ENCODE peak calls at places on chromosomes 6 and 20, in nine cellular contexts. J is ovary, S is tibial nerve, I is IMR-90, V is K562, B is HCT116, E is heart left ventricle, C is stomach, M is A549. Y is an unnamed sample.
A peak's percentile ranks its signal among the peaks of the same experiment; 100 is the strongest.

GRCh38 chr6:163741743-163742363 is 327.3 kb downstream of the QKI start:
- DNase-seq in E (no peak), S (no peak), I (no peak), B (no peak), V (peak; percentile 60), M (no peak), C (no peak), J (no peak), Y (no peak)

GRCh38 chr6:38673397-38674165 is 29.4 kb downstream of the GLO1 start:
- DNase-seq in E (no peak), J (no peak), I (no peak), S (no peak), B (no peak), V (peak; percentile 43), C (no peak), M (no peak), Y (no peak)

GRCh38 chr6:90764001-90764400 is 177.1 kb upstream of the MAP3K7 start:
- DNase-seq in V (no peak), B (no peak), C (no peak), I (peak; percentile 70), S (no peak), E (no peak), M (no peak), J (no peak), Y (no peak)

GRCh38 chr6:33251390-33252012 is 20.2 kb downstream of the VPS52 start:
- DNase-seq in C (no peak), E (no peak), M (no peak), S (no peak), I (peak; percentile 10), J (no peak), B (no peak), V (no peak), Y (no peak)

GRCh38 chr6:132919476-132919875 is 105.1 kb downstream of the RPS12 start:
- DNase-seq in I (peak; percentile 98), M (no peak), B (no peak), E (peak; percentile 43), V (no peak), S (peak; percentile 60), J (peak; percentile 71), C (peak; percentile 60), Y (no peak)

GRCh38 chr20:60389882-60390281 is 431.7 kb downstream of the CDH26 start:
- DNase-seq in B (no peak), M (no peak), V (no peak), E (no peak), J (no peak), S (no peak), C (no peak), I (no peak), Y (no peak)

GRCh38 chr6:47477497-47478232 is at the start of gene CD2AP:
- DNase-seq in C (peak; percentile 90), M (peak; percentile 73), V (peak; percentile 97), I (peak; percentile 74), S (peak; percentile 61), B (peak; percentile 80), J (peak; percentile 88), E (peak; percentile 88), Y (peak; percentile 86)

GRCh38 chr6:51753635-51754034 is 333.8 kb downstream of the PKHD1 start:
- DNase-seq in E (no peak), M (no peak), I (no peak), V (peak; percentile 38), S (no peak), J (no peak), B (no peak), C (peak; percentile 28), Y (peak; percentile 5)

GRCh38 chr6:12528581-12529363 is 187.8 kb upstream of the PHACTR1 start:
- DNase-seq in C (no peak), V (no peak), B (no peak), I (no peak), E (no peak), J (no peak), M (no peak), S (no peak), Y (no peak)

GRCh38 chr20:46316984-46317684 is 8.8 kb upstream of the CDH22 start:
- DNase-seq in C (no peak), J (no peak), M (no peak), I (no peak), V (no peak), S (no peak), E (no peak), B (no peak), Y (no peak)

GRCh38 chr6:133166706-133167105 is 74.5 kb upstream of the EYA4 start:
- DNase-seq in V (no peak), M (no peak), S (no peak), B (no peak), C (no peak), E (no peak), I (peak; percentile 20), J (no peak), Y (no peak)

GRCh38 chr6:36301085-36301658 is 31.3 kb downstream of the PNPLA1 start:
- DNase-seq in J (no peak), B (no peak), I (peak; percentile 6), C (no peak), V (no peak), S (no peak), E (no peak), M (no peak), Y (no peak)

GRCh38 chr6:84026721-84027164 is 6.8 kb upstream of the MRAP2 start:
- DNase-seq in V (no peak), J (no peak), E (no peak), B (no peak), S (no peak), C (no peak), I (no peak), M (no peak), Y (no peak)

GRCh38 chr6:32195902-32196681 is 3.6 kb upstream of the GPSM3 start:
- DNase-seq in S (peak; percentile 94), M (peak; percentile 53), C (peak; percentile 85), B (peak; percentile 73), J (peak; percentile 97), V (peak; percentile 90), E (peak; percentile 98), I (peak; percentile 88), Y (peak; percentile 77)
- TF ChIP-seq POLR2A in S (peak; percentile 99), M (peak; percentile 63), C (peak; percentile 96), B (peak; percentile 25), J (peak; percentile 100), V (peak; percentile 97), E (peak; percentile 94), I (peak; percentile 95), Y (peak; percentile 80)

DNA sequence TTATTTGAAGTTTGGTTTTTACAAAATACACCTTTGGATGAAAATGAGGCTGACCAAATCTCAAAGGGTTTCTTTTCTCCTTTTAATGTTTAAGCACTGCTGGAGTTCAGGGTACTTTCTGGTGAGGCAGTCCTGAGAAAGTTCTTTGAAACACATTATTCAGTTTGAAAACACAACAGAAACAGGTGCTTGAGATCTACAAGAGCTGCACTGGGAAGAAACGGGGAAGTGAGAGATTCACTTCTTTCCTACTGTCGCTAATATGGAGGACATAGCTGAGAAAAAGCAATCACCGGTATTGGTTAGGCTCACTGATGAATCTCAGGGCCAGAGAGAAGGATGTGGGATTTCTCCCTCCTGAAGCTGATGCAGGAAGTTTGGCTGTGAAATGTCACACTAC is 22.9 kb upstream of the TMEM170B start:
- DNase-seq in I (no peak), B (no peak), J (no peak), C (no peak), E (no peak), M (no peak), S (no peak), V (no peak), Y (no peak)
- TF ChIP-seq POLR2A in I (no peak), B (no peak), J (no peak), C (no peak), E (no peak), M (no peak), S (no peak), V (no peak), Y (no peak)

GRCh38 chr20:50438986-50439407 is 71.2 kb upstream of the PTPN1 start:
- DNase-seq in I (peak; percentile 91), E (no peak), M (peak; percentile 78), B (peak; percentile 81), S (no peak), V (peak; percentile 46), C (no peak), J (no peak), Y (peak; percentile 57)
- TF ChIP-seq POLR2A in I (no peak), E (no peak), M (no peak), B (no peak), S (no peak), V (no peak), C (no peak), J (no peak), Y (no peak)

DNA sequence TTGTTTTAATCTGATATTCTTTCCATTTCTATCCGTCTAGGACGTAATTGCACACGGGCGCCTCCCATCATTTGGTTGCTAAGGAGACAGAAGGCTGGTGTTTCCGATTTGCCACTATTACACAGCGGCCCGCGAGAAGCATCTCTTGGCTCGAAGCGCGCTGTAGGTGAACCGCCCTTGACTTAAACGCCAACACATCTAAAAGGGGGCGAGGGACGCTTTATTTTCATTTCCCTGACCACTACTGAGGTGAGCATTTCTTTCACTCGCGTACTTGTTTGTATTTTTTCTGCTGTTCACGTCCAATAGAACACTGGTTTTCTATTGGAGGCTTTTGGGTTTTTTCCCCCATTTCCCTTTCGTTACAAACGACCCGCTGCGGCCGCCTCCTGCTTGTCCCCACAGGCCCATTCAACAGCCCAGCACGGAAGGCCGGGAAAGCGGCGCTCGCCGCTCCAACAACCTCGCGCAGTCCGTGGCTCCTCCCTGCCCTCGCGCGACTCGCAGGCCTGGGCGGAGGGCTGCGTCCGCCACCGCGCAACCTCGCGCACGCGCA is 505 bp upstream of the WRNIP1 start:
- DNase-seq in E (peak; percentile 38), C (no peak), I (peak; percentile 70), V (peak; percentile 76), B (no peak), S (no peak), M (peak; percentile 47), J (peak; percentile 67), Y (peak; percentile 50)
- TF ChIP-seq POLR2A in E (no peak), C (no peak), I (peak; percentile 93), V (peak; percentile 91), B (peak; percentile 13), S (no peak), M (peak; percentile 79), J (peak; percentile 34), Y (peak; percentile 74)

DNA sequence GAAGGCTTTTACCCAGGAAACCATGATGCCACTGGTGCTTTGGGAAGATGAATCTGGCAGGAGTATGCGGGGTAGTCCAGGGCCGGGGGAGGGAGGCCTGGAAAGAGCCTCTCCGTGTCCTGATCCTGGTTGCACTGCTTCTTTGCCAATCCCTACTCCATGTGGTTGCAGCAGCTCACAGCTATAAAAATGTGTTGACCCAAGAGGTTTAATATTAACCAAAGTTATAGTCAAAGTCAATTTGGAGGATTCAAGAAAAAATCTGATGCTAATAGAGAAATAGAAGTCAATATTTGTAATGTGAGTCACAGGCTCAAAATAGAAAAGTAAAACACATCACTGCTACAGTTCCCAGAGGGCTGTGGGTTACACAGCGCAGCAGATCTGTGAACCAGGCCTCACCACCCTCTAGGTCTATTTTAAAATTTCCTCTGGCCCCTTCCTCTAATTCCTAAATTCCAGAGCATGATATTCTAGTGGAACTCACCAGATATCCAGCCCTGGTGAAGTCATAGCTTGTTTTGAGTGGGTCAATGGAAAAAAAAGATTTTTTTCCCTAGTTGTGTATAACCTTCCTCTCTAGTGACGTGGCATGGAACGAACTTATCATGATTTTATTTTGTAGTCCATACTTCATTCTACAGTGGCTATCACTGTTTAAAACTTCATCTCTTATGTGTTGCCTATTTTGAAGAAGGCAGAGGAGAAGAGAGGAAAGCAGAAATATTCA is 63.2 kb upstream of the BMP2 start:
- DNase-seq in S (no peak), I (peak; percentile 75), E (no peak), M (peak; percentile 50), C (peak; percentile 59), J (no peak), B (no peak), V (no peak), Y (no peak)
- TF ChIP-seq POLR2A in S (no peak), I (no peak), E (no peak), M (no peak), C (no peak), J (no peak), B (no peak), V (no peak), Y (no peak)

GRCh38 chr6:30618270-30618787 is 689 bp downstream of the MRPS18B start:
- DNase-seq in E (no peak), V (peak; percentile 46), C (peak; percentile 38), S (no peak), B (no peak), J (no peak), I (no peak), M (no peak), Y (no peak)
- TF ChIP-seq POLR2A in E (no peak), V (no peak), C (no peak), S (no peak), B (no peak), J (no peak), I (no peak), M (no peak), Y (no peak)